ENCODE peak calls at places on chromosome 9, in seven cellular contexts. Y is heart left ventricle, Z is adrenal gland, K is ascending aorta, Q is left lung, T is stomach, B is right cardiac atrium. M is an unnamed sample. For H3K4me1 and H3K9me3, the result is how much of the 10 kb centered on the place peaks cover.

GRCh38 chr9:96500696-96501660 is 51.0 kb downstream of the HABP4 start:
- DNase-seq in Y (no peak), Z (no peak), K (peak), Q (no peak), T (no peak), B (no peak), M (no peak)

GRCh38 chr9:82890865-82891264 is 172.1 kb downstream of the RASEF start:
- DNase-seq in Y (no peak), Z (no peak), K (no peak), Q (no peak), T (no peak), B (no peak), M (no peak)

GRCh38 chr9:4714266-4715016 is 26.6 kb downstream of the AK3 start:
- DNase-seq in Y (no peak), Z (no peak), K (no peak), Q (no peak), T (no peak), B (no peak), M (no peak)

GRCh38 chr9:123753011-123753410 is 176.9 kb downstream of the DENND1A start:
- DNase-seq in Y (no peak), Z (no peak), K (no peak), Q (no peak), T (no peak), B (no peak), M (no peak)

GRCh38 chr9:117485176-117485575 is 70.3 kb upstream of the ASTN2 start:
- DNase-seq in Y (no peak), Z (no peak), K (no peak), Q (no peak), T (no peak), B (no peak), M (no peak)

GRCh38 chr9:124497441-124497840 is 9.8 kb downstream of the NR5A1 start:
- DNase-seq in Y (peak), Z (no peak), K (no peak), Q (peak), T (no peak), B (no peak), M (no peak)

GRCh38 chr9:15155826-15156225 is 151.2 kb downstream of the TTC39B start:
- DNase-seq in Y (no peak), Z (no peak), K (peak), Q (no peak), T (no peak), B (no peak), M (peak)

GRCh38 chr9:137023583-137023991 is 4.5 kb downstream of the ABCA2 start:
- DNase-seq in Y (no peak), Z (no peak), K (no peak), Q (no peak), T (no peak), B (no peak), M (no peak)

GRCh38 chr9:5336683-5337082 is 3.0 kb downstream of the RLN1 start:
- DNase-seq in Y (no peak), Z (no peak), K (no peak), Q (no peak), T (no peak), B (no peak), M (no peak)

GRCh38 chr9:98276907-98277469 is 21.5 kb upstream of the TBC1D2 start:
- DNase-seq in Y (no peak), Z (no peak), K (no peak), Q (no peak), T (no peak), B (no peak), M (no peak)

GRCh38 chr9:20319641-20320337 is 302.5 kb downstream of the MLLT3 start:
- DNase-seq in Y (no peak), Z (no peak), K (no peak), Q (no peak), T (no peak), B (no peak), M (no peak)

GRCh38 chr9:12813960-12814876 is 39.4 kb downstream of the LURAP1L start:
- DNase-seq in Y (no peak), Z (peak), K (peak), Q (no peak), T (peak), B (peak), M (peak)

GRCh38 chr9:26779072-26779471 is 113.5 kb downstream of the CAAP1 start:
- DNase-seq in Y (no peak), Z (no peak), K (no peak), Q (no peak), T (no peak), B (no peak), M (no peak)

GRCh38 chr9:115063058-115063850 is 54.7 kb downstream of the TNC start:
- DNase-seq in Y (no peak), Z (no peak), K (no peak), Q (no peak), T (no peak), B (no peak), M (no peak)

GRCh38 chr9:93962561-93963440 is 7.6 kb upstream of the BARX1 start:
- DNase-seq in Y (peak), Z (peak), K (peak), Q (peak), T (peak), B (peak), M (peak)

GRCh38 chr9:117487555-117488175 is 72.8 kb upstream of the ASTN2 start:
- DNase-seq in Y (peak), Z (peak), K (peak), Q (peak), T (peak), B (peak), M (peak)

GRCh38 chr9:137046094-137046787 is at the start of gene NPDC1:
- DNase-seq in Y (peak), Z (peak), K (peak), Q (peak), T (peak), B (peak), M (peak)

GRCh38 chr9:68678430-68678829 is 26.6 kb upstream of the PIP5K1B start:
- DNase-seq in Y (no peak), Z (peak), K (no peak), Q (no peak), T (no peak), B (no peak), M (peak)

GRCh38 chr9:17777465-17777864 is 198.6 kb downstream of the SH3GL2 start:
- DNase-seq in Y (no peak), Z (no peak), K (no peak), Q (no peak), T (no peak), B (no peak), M (no peak)

GRCh38 chr9:130022566-130023146 is 20.3 kb downstream of the FNBP1 start:
- DNase-seq in Y (no peak), Z (no peak), K (peak), Q (no peak), T (no peak), B (no peak), M (no peak)
- H3K4me1 ChIP-seq in Y (under half), Z (under half), K (half or more), Q (under half), T (half or more), B (under half), M (under half)

DNA sequence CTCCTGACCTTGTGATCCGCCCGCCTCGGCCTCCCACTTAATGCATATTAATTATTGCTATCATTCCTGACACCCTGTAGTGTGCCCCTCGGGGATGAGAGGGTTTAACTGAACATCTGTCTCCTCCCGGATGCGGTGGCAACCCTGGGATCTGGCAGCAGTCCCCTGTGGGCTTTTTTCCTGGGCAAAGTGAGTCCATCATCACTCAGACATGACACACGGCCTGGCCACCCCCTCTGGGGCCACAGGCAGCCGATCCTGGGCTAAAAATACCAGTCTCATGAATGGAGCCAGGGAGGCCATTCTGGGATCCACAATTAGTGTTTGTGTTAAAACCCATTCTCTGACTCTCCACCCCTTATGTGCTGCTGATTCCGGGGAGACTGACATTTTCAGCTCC is 161.2 kb downstream of the RGS3 start:
- DNase-seq in Y (no peak), Z (peak), K (peak), Q (no peak), T (no peak), B (no peak), M (no peak)
- H3K4me3 ChIP-seq in Y (no peak), Z (no peak), K (no peak), Q (no peak), T (no peak), B (no peak), M (no peak)

GRCh38 chr9:109797006-109797405 is 17.0 kb downstream of the PALM2AKAP2 start:
- DNase-seq in Y (no peak), Z (no peak), K (no peak), Q (no peak), T (no peak), B (no peak), M (no peak)

GRCh38 chr9:109796081-109796480 is 16.1 kb downstream of the PALM2AKAP2 start:
- DNase-seq in Y (no peak), Z (no peak), K (no peak), Q (no peak), T (no peak), B (no peak), M (no peak)

GRCh38 chr9:109794361-109795012 is 14.5 kb downstream of the PALM2AKAP2 start:
- DNase-seq in Y (no peak), Z (peak), K (peak), Q (no peak), T (no peak), B (peak), M (no peak)

GRCh38 chr9:109793921-109794320 is 13.9 kb downstream of the PALM2AKAP2 start:
- DNase-seq in Y (no peak), Z (no peak), K (no peak), Q (no peak), T (no peak), B (no peak), M (no peak)

GRCh38 chr9:109795613-109796012 is 15.6 kb downstream of the PALM2AKAP2 start:
- DNase-seq in Y (no peak), Z (no peak), K (no peak), Q (no peak), T (no peak), B (no peak), M (no peak)
- H3K9me3 ChIP-seq in Y (under half), Z (under half), K (under half), Q (under half), T (under half), B (under half), M (under half)

GRCh38 chr9:92740446-92740961 is 24.1 kb downstream of the BICD2 start:
- DNase-seq in Y (no peak), Z (no peak), K (no peak), Q (peak), T (no peak), B (no peak), M (no peak)
- H3K4me1 ChIP-seq in Y (under half), Z (under half), K (under half), Q (under half), T (half or more), B (under half), M (under half)

GRCh38 chr9:131236161-131236560 is 40.1 kb downstream of the FAM78A start:
- DNase-seq in Y (no peak), Z (no peak), K (no peak), Q (no peak), T (no peak), B (no peak), M (no peak)
- H3K4me3 ChIP-seq in Y (no peak), Z (no peak), K (no peak), Q (no peak), T (no peak), B (no peak), M (no peak)

GRCh38 chr9:21836437-21837161 is 34.2 kb downstream of the MTAP start:
- DNase-seq in Y (no peak), Z (peak), K (no peak), Q (no peak), T (no peak), B (no peak), M (no peak)

GRCh38 chr9:21833090-21833801 is 30.8 kb downstream of the MTAP start:
- DNase-seq in Y (no peak), Z (no peak), K (no peak), Q (no peak), T (no peak), B (no peak), M (no peak)

GRCh38 chr9:21837501-21837900 is 35.1 kb downstream of the MTAP start:
- DNase-seq in Y (no peak), Z (no peak), K (no peak), Q (no peak), T (no peak), B (no peak), M (no peak)

GRCh38 chr9:21831841-21832509 is 29.5 kb downstream of the MTAP start:
- DNase-seq in Y (no peak), Z (no peak), K (no peak), Q (no peak), T (no peak), B (no peak), M (no peak)

GRCh38 chr9:21835111-21835510 is 32.7 kb downstream of the MTAP start:
- DNase-seq in Y (no peak), Z (no peak), K (no peak), Q (no peak), T (no peak), B (no peak), M (no peak)
- H3K9me3 ChIP-seq in Y (under half), Z (under half), K (under half), Q (under half), T (under half), B (under half), M (under half)

GRCh38 chr9:112041199-112041535 is 133.9 kb downstream of the SUSD1 start:
- DNase-seq in Y (no peak), Z (no peak), K (no peak), Q (no peak), T (no peak), B (no peak), M (no peak)

GRCh38 chr9:112035166-112035816 is 138.7 kb downstream of the UGCG start:
- DNase-seq in Y (no peak), Z (no peak), K (no peak), Q (no peak), T (no peak), B (no peak), M (no peak)

GRCh38 chr9:112041536-112042243 is 133.4 kb downstream of the SUSD1 start:
- DNase-seq in Y (no peak), Z (no peak), K (no peak), Q (no peak), T (no peak), B (no peak), M (no peak)

GRCh38 chr9:112037281-112038016 is 137.6 kb downstream of the SUSD1 start:
- DNase-seq in Y (no peak), Z (no peak), K (no peak), Q (no peak), T (no peak), B (no peak), M (no peak)

DNA sequence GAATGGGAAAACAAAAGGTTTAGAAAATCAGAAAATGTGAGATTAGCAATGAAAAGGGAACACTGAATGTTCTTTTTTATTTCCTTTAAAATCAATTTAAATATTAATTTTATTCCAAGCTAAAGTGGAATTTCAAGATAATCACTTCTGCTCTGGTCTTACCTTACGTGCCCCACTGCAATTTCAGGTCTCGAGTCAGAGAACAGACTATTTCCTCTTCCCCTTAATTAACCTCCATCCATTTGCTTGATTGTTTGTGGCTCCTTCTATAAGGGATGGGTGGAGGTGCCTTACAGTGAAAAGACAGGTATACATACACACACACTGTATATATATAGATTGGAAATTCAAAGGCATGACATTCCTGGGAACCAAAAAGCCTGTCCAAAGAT is 137.1 kb downstream of the SUSD1 start:
- DNase-seq in Y (no peak), Z (no peak), K (no peak), Q (no peak), T (no peak), B (no peak), M (no peak)
- H3K4me1 ChIP-seq in Y (under half), Z (under half), K (under half), Q (under half), T (under half), B (under half), M (under half)

GRCh38 chr9:84997472-84997871 is 327.9 kb downstream of the NTRK2 start:
- DNase-seq in Y (no peak), Z (no peak), K (no peak), Q (no peak), T (no peak), B (no peak), M (no peak)

GRCh38 chr9:84996049-84996448 is 326.5 kb downstream of the NTRK2 start:
- DNase-seq in Y (no peak), Z (no peak), K (no peak), Q (no peak), T (no peak), B (no peak), M (no peak)

GRCh38 chr9:84996716-84997115 is 327.2 kb downstream of the NTRK2 start:
- DNase-seq in Y (no peak), Z (no peak), K (no peak), Q (no peak), T (no peak), B (no peak), M (no peak)

GRCh38 chr9:85001925-85002324 is 332.4 kb downstream of the NTRK2 start:
- DNase-seq in Y (no peak), Z (no peak), K (no peak), Q (no peak), T (no peak), B (no peak), M (no peak)

DNA sequence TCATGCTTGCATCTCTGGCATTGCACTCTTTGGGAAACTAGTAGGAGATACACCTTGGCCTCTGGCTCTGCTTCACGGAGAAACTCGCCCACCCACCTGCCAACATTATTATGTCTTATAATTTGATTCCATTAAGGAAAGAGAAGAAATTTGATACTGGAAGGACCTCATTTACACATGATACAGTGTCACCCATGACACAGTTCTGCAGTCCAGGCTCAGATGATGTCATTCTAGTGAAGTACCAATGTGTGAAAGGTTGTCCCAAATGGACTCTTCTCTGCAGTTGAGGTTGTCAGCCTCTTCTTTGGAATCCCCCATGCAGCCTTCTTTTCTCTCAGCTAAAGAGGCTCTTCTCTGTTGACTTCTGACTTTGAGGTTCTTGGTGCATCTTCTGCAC is 329.1 kb downstream of the NTRK2 start:
- DNase-seq in Y (no peak), Z (no peak), K (no peak), Q (no peak), T (no peak), B (no peak), M (no peak)
- H3K4me3 ChIP-seq in Y (no peak), Z (no peak), K (no peak), Q (no peak), T (no peak), B (no peak), M (no peak)

DNA sequence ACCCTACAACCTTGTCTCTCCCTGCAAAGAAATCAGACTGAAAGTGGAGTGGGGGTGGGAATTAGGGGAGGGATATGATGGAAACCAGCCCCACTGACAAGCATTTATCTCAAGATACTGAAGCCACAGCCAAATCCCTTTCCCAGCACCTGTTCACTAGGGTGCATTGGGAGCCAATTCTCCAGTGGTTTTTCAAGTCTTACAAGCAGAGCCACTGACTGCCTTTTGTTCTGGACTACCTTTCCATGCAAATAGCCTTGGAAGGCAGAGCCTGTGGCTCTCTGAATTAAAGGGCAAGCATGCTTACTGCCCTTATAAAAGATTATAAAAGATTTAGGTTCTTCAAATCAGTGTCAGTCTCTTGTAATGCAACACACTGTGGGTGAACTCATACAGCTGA is 8.8 kb upstream of the GGTA1 start:
- DNase-seq in Y (no peak), Z (no peak), K (no peak), Q (no peak), T (peak), B (no peak), M (no peak)
- H3K9me3 ChIP-seq in Y (under half), Z (under half), K (under half), Q (under half), T (under half), B (under half), M (under half)

M was measured in testis.